ENCODE peak calls at places on chromosomes 12 and 14, in six cellular contexts. R is Caco-2, B is astrocyte of the spinal cord, W is GM19239, O is A549, Q is pancreas. C is an unnamed sample.

GRCh38 chr12:107032266-107032665 is 45.3 kb upstream of the MTERF2 start:
- DNase-seq in R (no peak), B (no peak), W (no peak), O (no peak), Q (no peak), C (no peak)

GRCh38 chr12:78531831-78532230 is 332.7 kb upstream of the SYT1 start:
- DNase-seq in R (no peak), B (no peak), W (no peak), O (no peak), Q (no peak), C (no peak)

GRCh38 chr12:103841690-103842584 is 903 bp upstream of the NT5DC3 start:
- DNase-seq in R (peak), B (peak), W (peak), O (peak), Q (peak), C (peak)

GRCh38 chr14:87497301-87497700 is 495.7 kb downstream of the GALC start:
- DNase-seq in R (no peak), B (no peak), W (no peak), O (no peak), Q (no peak), C (no peak)

GRCh38 chr14:51996148-51996746 is 6.9 kb downstream of the RTRAF start:
- DNase-seq in R (no peak), B (peak), W (no peak), O (no peak), Q (no peak), C (no peak)

GRCh38 chr14:85599939-85600338 is 70.0 kb downstream of the FLRT2 start:
- DNase-seq in R (no peak), B (no peak), W (no peak), O (no peak), Q (no peak), C (no peak)

GRCh38 chr12:55720071-55720564 is at the start of gene RDH5:
- DNase-seq in R (peak), B (peak), W (no peak), O (no peak), Q (no peak), C (no peak)

GRCh38 chr14:52778702-52779101 is 12.7 kb downstream of the GNPNAT1 start:
- DNase-seq in R (no peak), B (no peak), W (no peak), O (no peak), Q (no peak), C (no peak)

GRCh38 chr14:40309124-40309523 is 876.9 kb upstream of the FBXO33 start:
- DNase-seq in R (no peak), B (no peak), W (no peak), O (no peak), Q (no peak), C (no peak)

GRCh38 chr12:50402270-50403000 is 1.8 kb downstream of the LARP4 start:
- DNase-seq in R (no peak), B (no peak), W (no peak), O (no peak), Q (no peak), C (no peak)

GRCh38 chr12:41365653-41366131 is 177.6 kb downstream of the PDZRN4 start:
- DNase-seq in R (no peak), B (no peak), W (no peak), O (no peak), Q (no peak), C (no peak)

GRCh38 chr14:66853311-66853710 is 335.9 kb upstream of the GARIN2 start:
- DNase-seq in R (no peak), B (no peak), W (no peak), O (no peak), Q (no peak), C (no peak)

GRCh38 chr12:78651755-78652154 is 212.8 kb upstream of the SYT1 start:
- DNase-seq in R (peak), B (no peak), W (no peak), O (no peak), Q (no peak), C (no peak)

GRCh38 chr14:99118946-99119345 is 153.1 kb downstream of the BCL11B start:
- DNase-seq in R (no peak), B (no peak), W (no peak), O (no peak), Q (no peak), C (no peak)

GRCh38 chr12:107385518-107385917 is 292.2 kb upstream of the CRY1 start:
- DNase-seq in R (no peak), B (peak), W (no peak), O (no peak), Q (no peak), C (no peak)

GRCh38 chr12:131991816-131992430 is 42.2 kb downstream of the EP400 start:
- DNase-seq in R (no peak), B (no peak), W (no peak), O (no peak), Q (no peak), C (no peak)

GRCh38 chr14:93941293-93941910 is 14.3 kb downstream of the FAM181A start:
- DNase-seq in R (no peak), B (peak), W (no peak), O (no peak), Q (peak), C (peak)

GRCh38 chr12:6641131-6641530 is 5.4 kb upstream of the LPAR5 start:
- DNase-seq in R (no peak), B (no peak), W (no peak), O (no peak), Q (no peak), C (no peak)

GRCh38 chr12:47818701-47819543 is 781 bp downstream of the HDAC7 start:
- DNase-seq in R (peak), B (no peak), W (peak), O (peak), Q (peak), C (peak)

GRCh38 chr12:62379026-62379722 is 87.5 kb upstream of the MON2 start:
- DNase-seq in R (no peak), B (peak), W (no peak), O (no peak), Q (no peak), C (no peak)

GRCh38 chr14:104888489-104889373 is 23.7 kb downstream of the CEP170B start:
- DNase-seq in R (no peak), B (no peak), W (no peak), O (no peak), Q (peak), C (no peak)

GRCh38 chr12:108799528-108800243 is 57.7 kb downstream of the SSH1 start:
- DNase-seq in R (no peak), B (no peak), W (no peak), O (no peak), Q (peak), C (no peak)

GRCh38 chr14:101808020-101808641 is 46.6 kb downstream of the PPP2R5C start:
- DNase-seq in R (peak), B (no peak), W (no peak), O (peak), Q (peak), C (peak)

GRCh38 chr14:56423591-56423991 is 156.0 kb upstream of the TMEM260 start:
- DNase-seq in R (no peak), B (peak), W (no peak), O (no peak), Q (no peak), C (no peak)

GRCh38 chr12:76719171-76719631 is 44.7 kb upstream of the ZDHHC17 start:
- DNase-seq in R (no peak), B (no peak), W (no peak), O (no peak), Q (no peak), C (no peak)

GRCh38 chr12:85642810-85643209 is 193.4 kb downstream of the RASSF9 start:
- DNase-seq in R (peak), B (no peak), W (no peak), O (no peak), Q (no peak), C (no peak)

GRCh38 chr12:52119398-52120254 is 40.1 kb downstream of the SMIM41 start:
- DNase-seq in R (peak), B (peak), W (no peak), O (peak), Q (peak), C (peak)

GRCh38 chr12:179131-179884 is 34.6 kb downstream of the SLC6A12 start:
- DNase-seq in R (no peak), B (no peak), W (no peak), O (no peak), Q (no peak), C (no peak)

GRCh38 chr12:75932241-75932640 is 99.3 kb downstream of the PHLDA1 start:
- DNase-seq in R (no peak), B (no peak), W (no peak), O (no peak), Q (no peak), C (no peak)

GRCh38 chr14:76138758-76139723 is 12.7 kb upstream of the GPATCH2L start:
- DNase-seq in R (no peak), B (no peak), W (no peak), O (no peak), Q (peak), C (no peak)

GRCh38 chr12:43988838-43989560 is 153.1 kb downstream of the TMEM117 start:
- DNase-seq in R (no peak), B (no peak), W (peak), O (no peak), Q (no peak), C (no peak)

GRCh38 chr12:85866929-85867776 is 6.9 kb upstream of the NTS start:
- DNase-seq in R (peak), B (peak), W (peak), O (peak), Q (no peak), C (peak)

C was measured in PC-9.